ENCODE peak calls at places on chromosome 3, in six cellular contexts. M, Y, A, S, P and L are unnamed samples.

GRCh38 chr3:99484871-99485270 is 153.5 kb upstream of the COL8A1 start:
- DNase-seq in M (no peak), Y (peak), A (no peak), S (no peak), P (no peak), L (no peak)

GRCh38 chr3:184305577-184305976 is 6.5 kb downstream of the PSMD2 start:
- DNase-seq in M (no peak), Y (peak), A (no peak), S (no peak), P (peak), L (no peak)

GRCh38 chr3:50405249-50405648 is 45.9 kb upstream of the TMEM115 start:
- DNase-seq in M (no peak), Y (peak), A (peak), S (no peak), P (peak), L (no peak)

GRCh38 chr3:168034152-168034928 is 61.4 kb downstream of the GOLIM4 start:
- DNase-seq in M (no peak), Y (peak), A (no peak), S (no peak), P (peak), L (no peak)

GRCh38 chr3:118208642-118209041 is 826.0 kb downstream of the IGSF11 start:
- DNase-seq in M (no peak), Y (no peak), A (no peak), S (no peak), P (no peak), L (no peak)

GRCh38 chr3:114155370-114155821 is 23.5 kb downstream of the DRD3 start:
- DNase-seq in M (no peak), Y (peak), A (no peak), S (no peak), P (peak), L (peak)

GRCh38 chr3:157527471-157527881 is 24.3 kb upstream of the VEPH1 start:
- DNase-seq in M (no peak), Y (peak), A (no peak), S (no peak), P (peak), L (no peak)

GRCh38 chr3:111277226-111277625 is 205.6 kb downstream of the NECTIN3 start:
- DNase-seq in M (no peak), Y (peak), A (no peak), S (no peak), P (no peak), L (no peak)

GRCh38 chr3:13256845-13257244 is 163.3 kb downstream of the NUP210 start:
- DNase-seq in M (no peak), Y (no peak), A (no peak), S (no peak), P (no peak), L (no peak)

GRCh38 chr3:141498592-141499223 is 11.9 kb downstream of the RASA2 start:
- DNase-seq in M (no peak), Y (no peak), A (peak), S (peak), P (no peak), L (peak)

GRCh38 chr3:31014317-31015040 is 120.0 kb upstream of the GADL1 start:
- DNase-seq in M (no peak), Y (no peak), A (no peak), S (no peak), P (peak), L (no peak)

GRCh38 chr3:41565003-41565402 is 365.7 kb downstream of the CTNNB1 start:
- DNase-seq in M (no peak), Y (no peak), A (no peak), S (no peak), P (no peak), L (no peak)

GRCh38 chr3:50298836-50299637 is at the start of the genes HYAL3 and NAA80:
- DNase-seq in M (peak), Y (peak), A (peak), S (peak), P (peak), L (peak)

GRCh38 chr3:177992993-177993969 is 543.0 kb upstream of the KCNMB2 start:
- DNase-seq in M (no peak), Y (no peak), A (no peak), S (no peak), P (no peak), L (no peak)

GRCh38 chr3:118262800-118263402 is 771.7 kb downstream of the IGSF11 start:
- DNase-seq in M (no peak), Y (no peak), A (no peak), S (no peak), P (no peak), L (no peak)

GRCh38 chr3:142595581-142595950 is 627 bp upstream of the PLS1 start:
- DNase-seq in M (no peak), Y (peak), A (no peak), S (no peak), P (peak), L (no peak)

GRCh38 chr3:196192036-196193001 is 18.9 kb downstream of the ZDHHC19 start:
- DNase-seq in M (no peak), Y (no peak), A (peak), S (peak), P (no peak), L (peak)

GRCh38 chr3:2078821-2079220 is 19.8 kb upstream of the CNTN4 start:
- DNase-seq in M (no peak), Y (no peak), A (no peak), S (no peak), P (no peak), L (no peak)

GRCh38 chr3:50971487-50971924 is 296.8 kb downstream of the DOCK3 start:
- DNase-seq in M (no peak), Y (peak), A (peak), S (no peak), P (peak), L (no peak)

GRCh38 chr3:175489406-175489805 is 630.3 kb downstream of the NAALADL2 start:
- DNase-seq in M (no peak), Y (no peak), A (no peak), S (no peak), P (no peak), L (no peak)

GRCh38 chr3:75272708-75273107 is 391.4 kb upstream of the FRG2C start:
- DNase-seq in M (no peak), Y (peak), A (no peak), S (no peak), P (peak), L (no peak)

GRCh38 chr3:42503957-42504333 is 1.5 kb downstream of the VIPR1 start:
- DNase-seq in M (no peak), Y (no peak), A (no peak), S (no peak), P (no peak), L (peak)

GRCh38 chr3:122974764-122975162 is 52.8 kb downstream of the SEMA5B start:
- DNase-seq in M (no peak), Y (peak), A (no peak), S (no peak), P (no peak), L (no peak)

GRCh38 chr3:57983734-57984518 is 24.3 kb upstream of the FLNB start:
- DNase-seq in M (no peak), Y (peak), A (peak), S (no peak), P (peak), L (peak)

GRCh38 chr3:45642731-45643152 is 46.5 kb upstream of the SACM1L start:
- DNase-seq in M (no peak), Y (peak), A (no peak), S (no peak), P (no peak), L (no peak)

GRCh38 chr3:185656321-185656840 is 70.3 kb downstream of the SENP2 start:
- DNase-seq in M (no peak), Y (peak), A (no peak), S (no peak), P (no peak), L (no peak)

GRCh38 chr3:16741103-16741758 is 136.0 kb upstream of the DAZL start:
- DNase-seq in M (no peak), Y (peak), A (no peak), S (no peak), P (peak), L (no peak)

GRCh38 chr3:105614288-105615030 is 247.8 kb downstream of the ALCAM start:
- DNase-seq in M (no peak), Y (peak), A (no peak), S (no peak), P (no peak), L (no peak)

GRCh38 chr3:122416966-122417365 is 1.1 kb upstream of the WDR5B start:
- DNase-seq in M (no peak), Y (peak), A (no peak), S (no peak), P (peak), L (peak)

GRCh38 chr3:133897547-133897946 is 1.9 kb upstream of the RAB6B start:
- DNase-seq in M (no peak), Y (no peak), A (no peak), S (no peak), P (no peak), L (no peak)

GRCh38 chr3:30527720-30528119 is 78.7 kb upstream of the TGFBR2 start:
- DNase-seq in M (no peak), Y (no peak), A (no peak), S (no peak), P (no peak), L (no peak)

GRCh38 chr3:37938011-37938410 is 52.6 kb upstream of the VILL start:
- DNase-seq in M (no peak), Y (no peak), A (no peak), S (no peak), P (no peak), L (no peak)

GRCh38 chr3:10196389-10197052 is 31.8 kb downstream of the IRAK2 start:
- DNase-seq in M (no peak), Y (peak), A (no peak), S (no peak), P (no peak), L (no peak)

GRCh38 chr3:113659121-113659531 is 37.3 kb downstream of the USF3 start:
- DNase-seq in M (no peak), Y (no peak), A (no peak), S (no peak), P (no peak), L (peak)

GRCh38 chr3:140351466-140351865 is 326.4 kb upstream of the TRIM42 start:
- DNase-seq in M (no peak), Y (no peak), A (no peak), S (no peak), P (no peak), L (no peak)